ENCODE peak calls at places on chromosomes 1 and 21, in six cellular contexts. L, N, G, E, Z and R are unnamed samples.

GRCh38 chr1:64092851-64093371 is 110.5 kb upstream of the UBE2U start:
- DNase-seq in L (no peak), E (no peak), Z (no peak), N (no peak), G (no peak), R (no peak)

GRCh38 chr1:201597551-201598230 is 58.8 kb downstream of the NAV1 start:
- DNase-seq in Z (no peak), N (no peak), L (no peak), E (peak), G (peak), R (no peak)

GRCh38 chr1:234886081-234886874 is 242.4 kb downstream of the TOMM20 start:
- DNase-seq in Z (no peak), E (no peak), G (peak), N (no peak), L (no peak), R (no peak)

GRCh38 chr1:54207287-54207686 is 7.3 kb downstream of the MRPL37 start:
- DNase-seq in Z (no peak), L (no peak), G (no peak), E (no peak), N (no peak), R (no peak)

GRCh38 chr1:202126426-202126825 is 3.7 kb downstream of the GPR37L1 start:
- DNase-seq in N (no peak), E (no peak), G (no peak), L (no peak), Z (no peak), R (no peak)

GRCh38 chr1:67020304-67020703 is 33.6 kb downstream of the SLC35D1 start:
- DNase-seq in N (peak), Z (no peak), L (no peak), E (no peak), G (no peak), R (no peak)

GRCh38 chr21:26806734-26807372 is 38.4 kb downstream of the ADAMTS1 start:
- DNase-seq in E (no peak), Z (no peak), L (no peak), N (peak), G (no peak), R (no peak)

GRCh38 chr1:81179239-81179638 is 621.5 kb upstream of the ADGRL2 start:
- DNase-seq in N (peak), G (no peak), Z (no peak), L (no peak), E (peak), R (no peak)